ENCODE peak calls at places on chromosomes 13 and 19, in eight cellular contexts. W, S, X, A, O, D, J and C are unnamed samples.

GRCh38 chr13:112870062-112870352 is 99.0 kb upstream of the MCF2L start:
- DNase-seq in A (no peak), J (no peak), S (no peak), W (no peak), X (no peak), O (no peak), D (no peak), C (no peak)

GRCh38 chr13:91158015-91158390 is 189.5 kb upstream of the MIR17HG start:
- DNase-seq in J (no peak), A (no peak), D (no peak), X (no peak), O (no peak), S (no peak), W (no peak), C (no peak)

GRCh38 chr13:27293873-27294515 is 23.4 kb downstream of the RASL11A start:
- DNase-seq in X (no peak), J (no peak), O (no peak), D (no peak), S (peak; percentile 61), W (no peak), A (no peak), C (no peak)

GRCh38 chr13:98549728-98550317 is 27.1 kb downstream of the STK24 start:
- DNase-seq in X (no peak), A (no peak), D (no peak), W (no peak), S (no peak), J (no peak), O (no peak), C (no peak)

GRCh38 chr13:110914293-110915056 is 394 bp downstream of the ANKRD10 start:
- DNase-seq in S (peak; percentile 71), J (peak; percentile 82), D (peak; percentile 40), O (peak; percentile 70), X (peak; percentile 31), W (peak; percentile 74), A (peak; percentile 45), C (peak; percentile 29)

GRCh38 chr19:17061691-17062090 is 13.6 kb downstream of the HAUS8 start:
- DNase-seq in D (no peak), A (no peak), O (no peak), S (no peak), W (no peak), J (no peak), X (no peak), C (no peak)

GRCh38 chr19:3766520-3766919 is 4.0 kb downstream of the MRPL54 start:
- DNase-seq in S (no peak), W (no peak), X (no peak), J (no peak), D (no peak), O (no peak), A (no peak), C (no peak)

GRCh38 chr13:110469597-110469996 is 91.9 kb downstream of the RAB20 start:
- DNase-seq in X (no peak), W (no peak), A (no peak), O (no peak), D (no peak), J (no peak), S (no peak), C (no peak)

GRCh38 chr13:98649861-98650260 is 73.0 kb upstream of the STK24 start:
- DNase-seq in O (no peak), D (no peak), W (no peak), A (no peak), S (no peak), J (no peak), X (no peak), C (no peak)

GRCh38 chr13:41546372-41547252 is 89.3 kb downstream of the RGCC start:
- DNase-seq in W (no peak), A (no peak), X (peak; percentile 33), D (no peak), S (no peak), J (no peak), O (no peak), C (no peak)

GRCh38 chr13:99845136-99845874 is 126.3 kb downstream of the ZIC5 start:
- DNase-seq in A (no peak), X (no peak), S (no peak), O (no peak), W (no peak), J (no peak), D (no peak), C (no peak)

GRCh38 chr19:47161876-47162489 is 31.3 kb downstream of the SAE1 start:
- DNase-seq in J (no peak), A (no peak), W (no peak), D (no peak), X (no peak), S (no peak), O (no peak), C (no peak)

GRCh38 chr13:87498681-87499080 is 172.5 kb upstream of the SLITRK5 start:
- DNase-seq in W (no peak), D (no peak), S (no peak), J (peak; percentile 50), O (no peak), A (no peak), X (peak; percentile 5), C (peak; percentile 7)

GRCh38 chr13:42709276-42709675 is 72.1 kb upstream of the FAM216B start:
- DNase-seq in A (no peak), W (no peak), O (no peak), J (no peak), D (no peak), S (no peak), X (no peak), C (no peak)

GRCh38 chr13:69579351-69579750 is 528.3 kb upstream of the ATXN8OS start:
- DNase-seq in O (no peak), X (no peak), D (peak; percentile 1), S (no peak), A (no peak), J (no peak), W (no peak), C (no peak)

GRCh38 chr13:80382576-80382975 is 41.6 kb upstream of the SPRY2 start:
- DNase-seq in D (no peak), S (no peak), W (no peak), O (no peak), J (no peak), A (no peak), X (no peak), C (no peak)

GRCh38 chr19:21751379-21751778 is 16.0 kb downstream of the ZNF100 start:
- DNase-seq in D (no peak), S (no peak), X (no peak), W (no peak), J (no peak), A (no peak), O (no peak), C (no peak)

GRCh38 chr19:48419158-48419920 is 25.9 kb downstream of the GRIN2D start:
- DNase-seq in W (peak; percentile 88), O (peak; percentile 61), A (no peak), S (peak; percentile 64), X (no peak), J (peak; percentile 67), D (peak; percentile 21), C (no peak)

GRCh38 chr13:113820813-113821651 is 42.8 kb downstream of the GAS6 start:
- DNase-seq in A (no peak), O (no peak), X (peak; percentile 71), S (no peak), J (no peak), D (no peak), W (no peak), C (peak; percentile 62)